ENCODE peak calls at places on chromosomes 4 and X, in ten cellular contexts. T, N, P, V, F, B, I, J, U and L are unnamed samples.
A peak's percentile ranks its signal among the peaks of the same experiment; 100 is the strongest.

GRCh38 chr4:91064157-91064853 is 937.1 kb downstream of the CCSER1 start:
- DNase-seq in T (no peak), B (peak; percentile 2), N (no peak), F (no peak), I (no peak), J (no peak), V (peak; percentile 21), P (no peak), U (peak; percentile 11), L (no peak)

GRCh38 chrX:30831082-30831481 is 58.0 kb downstream of the TAB3 start:
- DNase-seq in N (peak; percentile 0), J (no peak), V (no peak), I (no peak), P (no peak), F (peak; percentile 29), B (no peak), U (no peak), T (peak; percentile 15), L (no peak)

GRCh38 chrX:140432328-140433025 is 72.4 kb downstream of the SOX3 start:
- DNase-seq in P (no peak), T (no peak), V (peak; percentile 37), N (no peak), U (peak; percentile 78), J (no peak), B (peak; percentile 45), F (no peak), I (no peak), L (no peak)

GRCh38 chr4:176256921-176257320 is 12.1 kb downstream of the ASB5 start:
- DNase-seq in B (no peak), J (no peak), P (no peak), T (no peak), V (no peak), U (no peak), N (no peak), I (no peak), F (no peak), L (no peak)

GRCh38 chr4:29708473-29708872 is 1011.7 kb upstream of the PCDH7 start:
- DNase-seq in V (peak; percentile 21), U (no peak), B (no peak), F (no peak), T (no peak), P (peak; percentile 27), N (no peak), J (no peak), I (no peak), L (no peak)

GRCh38 chr4:15513545-15513944 is 43.9 kb downstream of the CC2D2A start:
- DNase-seq in N (no peak), J (no peak), I (no peak), T (no peak), F (no peak), B (no peak), P (no peak), U (no peak), V (no peak), L (no peak)

GRCh38 chr4:86593726-86594558 is at the start of gene PTPN13:
- DNase-seq in I (peak; percentile 68), F (peak; percentile 96), B (peak; percentile 99), T (peak; percentile 36), J (peak; percentile 95), P (no peak), V (peak; percentile 98), U (peak; percentile 99), N (peak; percentile 44), L (peak; percentile 58)

GRCh38 chr4:87819281-87819919 is 13.4 kb upstream of the MEPE start:
- DNase-seq in I (no peak), F (no peak), N (no peak), V (peak; percentile 81), J (peak; percentile 75), U (no peak), P (peak; percentile 8), T (no peak), B (no peak), L (no peak)

GRCh38 chr4:25345880-25346279 is 31.2 kb upstream of the ANAPC4 start:
- DNase-seq in J (peak; percentile 11), F (no peak), I (no peak), B (no peak), V (peak; percentile 41), N (no peak), T (no peak), U (no peak), P (no peak), L (no peak)